ENCODE peak calls at places on chromosome 7, in nine cellular contexts. P is cardiac fibroblast, U is spleen, B is astrocyte of the cerebellum, O is GM12878, F is uterus, I is ovary, M is psoas muscle, W is AG10803. R is an unnamed sample.

GRCh38 chr7:124652237-124652636 is 113.4 kb downstream of the GPR37 start:
- DNase-seq in I (no peak), O (no peak), P (no peak), B (no peak), F (no peak), W (peak; percentile 3), M (no peak), U (no peak), R (no peak)

GRCh38 chr7:155299539-155300202 is 2.0 kb downstream of the INSIG1 start:
- DNase-seq in F (no peak), W (peak; percentile 9), U (no peak), I (no peak), B (no peak), M (no peak), P (no peak), O (no peak), R (no peak)

GRCh38 chr7:6159097-6159483 is 113.3 kb downstream of the CYTH3 start:
- DNase-seq in B (no peak), F (no peak), O (no peak), P (no peak), U (no peak), I (no peak), W (no peak), M (no peak), R (no peak)

GRCh38 chr7:106952175-106952657 is 87.1 kb downstream of the PIK3CG start:
- DNase-seq in F (no peak), B (no peak), I (no peak), M (no peak), P (no peak), U (no peak), O (no peak), W (no peak), R (no peak)

GRCh38 chr7:78226059-78226658 is 427.6 kb downstream of the PHTF2 start:
- DNase-seq in I (peak; percentile 50), O (no peak), F (no peak), W (no peak), P (peak; percentile 60), M (no peak), U (no peak), B (peak; percentile 5), R (no peak)

GRCh38 chr7:134351424-134351823 is 34.7 kb upstream of the SLC35B4 start:
- DNase-seq in P (no peak), O (no peak), I (no peak), W (no peak), U (no peak), F (no peak), B (no peak), M (no peak), R (no peak)

GRCh38 chr7:135974667-135975066 is 2.5 kb downstream of the MTPN start:
- DNase-seq in M (no peak), P (no peak), B (no peak), W (no peak), I (no peak), O (no peak), U (no peak), F (no peak), R (no peak)

GRCh38 chr7:151632750-151633515 is 113.2 kb upstream of the RHEB start:
- DNase-seq in O (peak; percentile 77), U (peak; percentile 93), M (peak; percentile 48), F (peak; percentile 44), I (peak; percentile 42), W (peak; percentile 56), P (peak; percentile 67), B (no peak), R (peak; percentile 90)

GRCh38 chr7:101728888-101729883 is 88.2 kb upstream of the CUX1 start:
- DNase-seq in B (peak; percentile 60), F (no peak), O (no peak), W (peak; percentile 69), P (peak; percentile 69), U (no peak), M (peak; percentile 30), I (no peak), R (no peak)

GRCh38 chr7:41817386-41817785 is 114.5 kb upstream of the INHBA start:
- DNase-seq in F (no peak), U (no peak), M (no peak), W (peak; percentile 64), B (peak; percentile 38), I (no peak), O (no peak), P (peak; percentile 64), R (peak; percentile 12)

GRCh38 chr7:35482231-35482630 is 212.7 kb downstream of the HERPUD2 start:
- DNase-seq in O (no peak), P (no peak), B (no peak), M (no peak), F (no peak), W (no peak), I (no peak), U (no peak), R (no peak)

GRCh38 chr7:151010307-151011096 is 13.8 kb downstream of the ATG9B start:
- DNase-seq in W (peak; percentile 16), B (no peak), M (no peak), O (no peak), I (no peak), F (no peak), P (no peak), U (peak; percentile 85), R (no peak)

GRCh38 chr7:156000601-156001396 is 188.5 kb upstream of the SHH start:
- DNase-seq in F (no peak), O (no peak), P (no peak), M (no peak), U (peak; percentile 70), B (no peak), I (no peak), W (no peak), R (no peak)

GRCh38 chr7:916291-916941 is 38.1 kb downstream of the ADAP1 start:
- DNase-seq in W (no peak), I (no peak), B (no peak), U (peak; percentile 64), M (peak; percentile 12), P (no peak), O (no peak), F (no peak), R (no peak)

GRCh38 chr7:138934861-138935260 is 46.3 kb downstream of the KIAA1549 start:
- DNase-seq in I (no peak), O (no peak), F (no peak), M (no peak), U (no peak), B (no peak), W (peak; percentile 31), P (peak; percentile 63), R (no peak)

GRCh38 chr7:132394283-132395003 is 181.8 kb downstream of the PLXNA4 start:
- DNase-seq in I (no peak), U (no peak), W (peak; percentile 23), P (peak; percentile 29), O (no peak), M (no peak), B (no peak), F (no peak), R (no peak)
- TF ChIP-seq CTCF in I (no peak), U (peak; percentile 23), W (peak; percentile 54), P (peak; percentile 39), O (peak; percentile 30), M (peak; percentile 30), B (no peak), F (no peak), R (peak; percentile 44)

GRCh38 chr7:65731562-65732035 is 141.3 kb upstream of the VKORC1L1 start:
- DNase-seq in B (no peak), M (no peak), U (no peak), W (peak; percentile 15), F (no peak), O (no peak), P (no peak), I (no peak), R (no peak)
- H3K4me3 ChIP-seq in B (peak overlapping the region; percentile 31), M (no peak overlapping the region), U (no peak overlapping the region), W (peak overlapping the region; percentile 30), F (no peak overlapping the region), O (no peak overlapping the region), P (peak overlapping the region; percentile 33), I (peak overlapping the region; percentile 25), R (no peak overlapping the region)

GRCh38 chr7:30706316-30706715 is 24.1 kb upstream of the CRHR2 start:
- DNase-seq in F (no peak), B (no peak), P (no peak), U (peak; percentile 37), I (no peak), M (no peak), O (no peak), W (no peak), R (no peak)

GRCh38 chr7:30705008-30705407 is 22.8 kb upstream of the CRHR2 start:
- DNase-seq in U (peak; percentile 36), I (no peak), W (no peak), O (no peak), F (no peak), B (no peak), P (no peak), M (no peak), R (no peak)

GRCh38 chr7:30706865-30707264 is 24.6 kb upstream of the CRHR2 start:
- DNase-seq in F (no peak), I (no peak), W (no peak), P (no peak), O (no peak), M (no peak), U (peak; percentile 42), B (no peak), R (no peak)

GRCh38 chr7:30703756-30704155 is 21.5 kb upstream of the CRHR2 start:
- DNase-seq in B (no peak), I (no peak), F (no peak), U (no peak), M (no peak), P (peak; percentile 18), O (no peak), W (no peak), R (no peak)

GRCh38 chr7:30705596-30705995 is 23.3 kb upstream of the CRHR2 start:
- DNase-seq in O (no peak), P (no peak), I (no peak), U (peak; percentile 48), W (no peak), B (no peak), F (no peak), M (peak; percentile 24), R (no peak)
- TF ChIP-seq CTCF in O (no peak), P (no peak), I (no peak), U (no peak), W (no peak), B (no peak), F (no peak), M (no peak), R (no peak)

GRCh38 chr7:132760241-132760616 is 184.0 kb upstream of the PLXNA4 start:
- DNase-seq in I (no peak), O (no peak), B (no peak), F (no peak), W (peak; percentile 62), P (peak; percentile 31), U (no peak), M (no peak), R (no peak)
- H3K4me3 ChIP-seq in I (no peak overlapping the region), O (no peak overlapping the region), B (no peak overlapping the region), F (no peak overlapping the region), W (no peak overlapping the region), P (no peak overlapping the region), U (no peak overlapping the region), M (no peak overlapping the region), R (no peak overlapping the region)

DNA sequence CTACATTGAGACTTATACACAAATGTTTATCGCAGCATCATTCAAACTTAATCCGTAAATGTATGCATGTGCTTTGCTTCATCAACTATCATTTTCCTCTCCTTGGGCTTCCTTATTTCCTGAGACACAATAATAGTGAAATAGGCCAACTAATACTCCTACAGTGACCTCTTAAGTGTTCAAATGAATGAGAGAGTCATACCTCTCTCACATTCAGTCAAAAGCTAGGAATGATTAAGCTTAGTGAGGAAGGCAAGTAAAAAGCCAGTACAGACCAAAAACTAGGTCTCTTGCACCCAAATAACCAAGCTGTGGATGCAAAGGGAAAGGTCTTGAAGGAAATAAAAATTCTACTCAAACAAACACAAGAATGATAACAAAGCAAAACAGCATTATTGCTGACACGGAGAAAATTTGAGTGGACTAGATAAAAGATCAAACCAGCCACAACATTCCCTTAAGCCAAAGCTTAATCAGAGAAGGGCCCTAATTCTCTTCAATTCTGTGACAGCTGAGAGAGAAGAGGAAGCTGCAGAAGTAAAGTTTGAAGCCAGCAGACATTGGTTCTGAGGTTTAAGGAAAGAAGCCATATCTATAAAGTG is 72.3 kb downstream of the GLCCI1 start:
- DNase-seq in F (no peak), O (no peak), W (no peak), I (no peak), B (no peak), M (no peak), P (no peak), U (no peak), R (no peak)
- TF ChIP-seq CTCF in F (no peak), O (no peak), W (no peak), I (no peak), B (no peak), M (no peak), P (no peak), U (no peak), R (no peak)